ENCODE peak calls at places on chromosomes 16 and 17, in seven cellular contexts. V is GM23338, F is PC-9, M is heart left ventricle, X is tibial artery, Z is esophagus muscularis mucosa, H is uterus. U is an unnamed sample. For H3K4me1 and H3K36me3, the result is how much of the 10 kb centered on the place peaks cover.

GRCh38 chr17:45732926-45733505 is 51.1 kb upstream of the CRHR1 start:
- DNase-seq in F (no peak), V (no peak), H (no peak), M (no peak), Z (no peak), X (peak), U (no peak)

GRCh38 chr16:56866955-56867830 is 2.2 kb downstream of the SLC12A3 start:
- DNase-seq in Z (no peak), X (no peak), M (no peak), H (peak), V (peak), F (peak), U (peak)

GRCh38 chr16:3377917-3378316 is 22.2 kb downstream of the OR2C1 start:
- DNase-seq in V (no peak), Z (no peak), H (no peak), X (no peak), M (no peak), F (no peak), U (no peak)

GRCh38 chr17:5921919-5922318 is 148.3 kb upstream of the WSCD1 start:
- DNase-seq in F (no peak), Z (no peak), V (no peak), X (no peak), H (no peak), M (no peak), U (no peak)

GRCh38 chr16:10895053-10895946 is 18.3 kb downstream of the CIITA start:
- DNase-seq in M (no peak), V (peak), F (no peak), Z (no peak), X (no peak), H (no peak), U (peak)

GRCh38 chr17:55996826-55997225 is 156.4 kb upstream of the ANKFN1 start:
- DNase-seq in Z (no peak), M (no peak), H (no peak), V (no peak), X (no peak), F (no peak), U (no peak)

GRCh38 chr16:67149276-67150057 is 1.3 kb downstream of the B3GNT9 start:
- DNase-seq in F (no peak), Z (no peak), V (peak), M (no peak), X (no peak), H (no peak), U (no peak)

GRCh38 chr16:73064227-73064995 is 16.5 kb upstream of the ZFHX3 start:
- DNase-seq in H (no peak), Z (no peak), V (peak), M (peak), X (peak), F (no peak), U (no peak)

GRCh38 chr17:31754239-31754945 is 104.7 kb downstream of the COPRS start:
- DNase-seq in V (no peak), M (no peak), H (no peak), F (peak), X (no peak), Z (no peak), U (no peak)

GRCh38 chr17:46738544-46738943 is 79.9 kb downstream of the WNT3 start:
- DNase-seq in X (no peak), Z (no peak), H (no peak), M (no peak), F (peak), V (no peak), U (no peak)

GRCh38 chr16:81711609-81712329 is 67.3 kb upstream of the PLCG2 start:
- DNase-seq in M (no peak), X (no peak), V (peak), H (peak), F (peak), Z (no peak), U (no peak)

GRCh38 chr17:15157051-15157450 is 108.1 kb downstream of the PMP22 start:
- DNase-seq in M (no peak), X (no peak), V (no peak), F (no peak), H (no peak), Z (peak), U (no peak)

GRCh38 chr17:82358467-82359350 is at the start of gene TEX19:
- DNase-seq in Z (no peak), H (no peak), X (no peak), V (peak), M (no peak), F (no peak), U (no peak)

GRCh38 chr17:6599364-6599763 is 41.1 kb downstream of the KIAA0753 start:
- DNase-seq in M (no peak), Z (no peak), X (no peak), H (no peak), F (peak), V (no peak), U (no peak)

GRCh38 chr16:68367440-68367839 is 56.6 kb downstream of the PRMT7 start:
- DNase-seq in M (no peak), H (no peak), Z (no peak), F (no peak), V (no peak), X (no peak), U (no peak)

GRCh38 chr17:64216385-64217248 is 46.4 kb downstream of the TEX2 start:
- DNase-seq in H (peak), F (no peak), M (peak), Z (no peak), X (no peak), V (peak), U (peak)

GRCh38 chr17:18219016-18219415 is 6.4 kb upstream of the LLGL1 start:
- DNase-seq in V (no peak), X (no peak), M (no peak), Z (no peak), H (no peak), F (no peak), U (peak)

GRCh38 chr16:67236551-67237395 is 9.8 kb downstream of the TMEM208 start:
- DNase-seq in H (peak), X (no peak), Z (no peak), V (peak), F (no peak), M (peak), U (peak)

GRCh38 chr16:67150058-67150832 is 553 bp downstream of the B3GNT9 start:
- DNase-seq in H (no peak), M (peak), Z (no peak), V (peak), X (no peak), F (no peak), U (peak)

GRCh38 chr16:15856901-15857778 is at the start of gene MYH11:
- DNase-seq in Z (no peak), H (peak), F (no peak), X (peak), V (peak), M (no peak), U (peak)

GRCh38 chr17:55730380-55730779 is 7.7 kb upstream of the TMEM100 start:
- DNase-seq in Z (no peak), M (no peak), X (no peak), F (no peak), V (no peak), H (no peak), U (no peak)

GRCh38 chr16:52496051-52496876 is 50.7 kb downstream of the TOX3 start:
- DNase-seq in X (no peak), F (no peak), M (no peak), H (no peak), Z (no peak), V (no peak), U (no peak)

GRCh38 chr17:73170324-73170723 is 5.5 kb downstream of the SSTR2 start:
- DNase-seq in M (no peak), X (no peak), Z (no peak), V (no peak), F (no peak), H (no peak), U (no peak)

GRCh38 chr16:68707341-68708152 is 29.5 kb upstream of the CDH1 start:
- DNase-seq in V (peak), H (no peak), X (no peak), M (no peak), F (peak), Z (no peak), U (peak)

GRCh38 chr16:1293921-1294656 is 15.3 kb upstream of the UBE2I start:
- DNase-seq in H (no peak), F (peak), M (no peak), X (no peak), Z (no peak), V (no peak), U (no peak)

GRCh38 chr16:1296688-1297412 is 12.6 kb upstream of the UBE2I start:
- DNase-seq in F (peak), M (no peak), X (no peak), Z (no peak), H (no peak), V (no peak), U (no peak)

GRCh38 chr16:1298406-1298805 is 11.0 kb upstream of the UBE2I start:
- DNase-seq in F (no peak), H (no peak), V (no peak), Z (no peak), M (no peak), X (no peak), U (no peak)

GRCh38 chr16:1297413-1297773 is 12.0 kb upstream of the UBE2I start:
- DNase-seq in H (no peak), V (no peak), M (no peak), F (peak), Z (no peak), X (no peak), U (no peak)

GRCh38 chr16:1295465-1295864 is 14.0 kb upstream of the UBE2I start:
- DNase-seq in X (no peak), F (no peak), M (no peak), Z (no peak), V (peak), H (no peak), U (no peak)
- H3K4me1 ChIP-seq in X (under half), F (under half), M (under half), Z (under half), V (under half), H (under half), U (under half)

GRCh38 chr17:57569021-57569420 is 176.1 kb downstream of the CCDC182 start:
- DNase-seq in M (no peak), X (no peak), H (no peak), V (no peak), Z (no peak), F (no peak), U (no peak)

GRCh38 chr17:57570740-57571344 is 174.3 kb downstream of the CCDC182 start:
- DNase-seq in F (no peak), V (peak), X (no peak), M (no peak), Z (no peak), H (no peak), U (no peak)

GRCh38 chr17:57568340-57568739 is 176.8 kb downstream of the CCDC182 start:
- DNase-seq in V (no peak), X (no peak), H (no peak), Z (no peak), F (no peak), M (no peak), U (no peak)

GRCh38 chr17:57572062-57572461 is 173.0 kb downstream of the CCDC182 start:
- DNase-seq in F (no peak), M (no peak), X (no peak), H (no peak), V (no peak), Z (no peak), U (no peak)

GRCh38 chr17:57569860-57570259 is 175.2 kb downstream of the CCDC182 start:
- DNase-seq in F (no peak), M (no peak), H (no peak), Z (no peak), X (no peak), V (no peak), U (no peak)
- TF ChIP-seq CTCF in F (no peak), M (no peak), H (no peak), Z (no peak), X (no peak), V (no peak), U (no peak)

DNA sequence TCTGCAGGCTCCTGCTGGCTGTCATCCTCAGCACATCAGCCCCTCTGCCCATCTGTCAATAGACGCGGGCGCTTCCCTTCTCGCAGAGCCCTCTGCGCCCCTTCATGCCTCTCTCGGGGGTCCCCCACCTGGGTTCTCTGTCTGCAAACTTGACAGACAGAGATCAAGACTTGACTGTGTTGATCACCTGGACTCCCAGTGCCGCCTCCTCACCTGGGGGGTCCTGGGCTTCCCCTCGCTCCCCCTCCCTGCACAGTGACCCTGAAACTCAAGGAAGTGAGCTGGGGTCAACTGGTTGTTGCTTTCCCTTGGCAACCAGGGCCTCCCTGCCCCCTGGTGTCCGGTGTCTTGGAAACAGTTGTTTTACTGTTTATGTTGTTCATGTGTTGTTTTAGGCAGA is 31.9 kb downstream of the RNF213 start:
- DNase-seq in X (no peak), M (no peak), F (no peak), Z (no peak), V (no peak), H (no peak), U (no peak)
- H3K36me3 ChIP-seq in X (half or more), M (half or more), F (under half), Z (half or more), V (under half), H (under half), U (under half)

DNA sequence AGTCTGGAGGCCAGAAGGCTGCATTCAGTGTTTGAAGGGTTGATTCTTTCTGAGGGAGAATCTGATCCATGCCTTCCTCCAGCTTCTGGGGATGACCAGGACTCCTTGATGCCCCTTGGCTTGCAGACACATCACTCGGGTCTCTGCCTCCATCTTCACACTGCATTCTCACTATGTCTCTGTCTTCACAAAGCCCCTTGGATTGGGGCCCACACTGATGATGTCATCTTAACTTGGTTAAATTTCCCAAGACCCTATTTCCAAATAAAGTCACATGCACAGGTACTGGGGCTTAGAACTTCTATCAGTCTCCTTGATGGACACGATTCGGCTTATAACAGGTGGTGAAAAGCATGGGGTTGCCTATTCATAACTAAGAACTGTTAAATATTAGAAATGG is 112.1 kb upstream of the MYOCD start:
- DNase-seq in F (no peak), V (no peak), H (peak), M (no peak), X (no peak), Z (no peak), U (no peak)
- H3K4me1 ChIP-seq in F (under half), V (under half), H (under half), M (under half), X (half or more), Z (under half), U (under half)

GRCh38 chr16:25395528-25395927 is 137.9 kb upstream of the ZKSCAN2 start:
- DNase-seq in F (no peak), X (no peak), M (no peak), V (peak), Z (no peak), H (no peak), U (no peak)
- TF ChIP-seq CTCF in F (no peak), X (no peak), M (no peak), V (peak), Z (no peak), H (no peak), U (no peak)

DNA sequence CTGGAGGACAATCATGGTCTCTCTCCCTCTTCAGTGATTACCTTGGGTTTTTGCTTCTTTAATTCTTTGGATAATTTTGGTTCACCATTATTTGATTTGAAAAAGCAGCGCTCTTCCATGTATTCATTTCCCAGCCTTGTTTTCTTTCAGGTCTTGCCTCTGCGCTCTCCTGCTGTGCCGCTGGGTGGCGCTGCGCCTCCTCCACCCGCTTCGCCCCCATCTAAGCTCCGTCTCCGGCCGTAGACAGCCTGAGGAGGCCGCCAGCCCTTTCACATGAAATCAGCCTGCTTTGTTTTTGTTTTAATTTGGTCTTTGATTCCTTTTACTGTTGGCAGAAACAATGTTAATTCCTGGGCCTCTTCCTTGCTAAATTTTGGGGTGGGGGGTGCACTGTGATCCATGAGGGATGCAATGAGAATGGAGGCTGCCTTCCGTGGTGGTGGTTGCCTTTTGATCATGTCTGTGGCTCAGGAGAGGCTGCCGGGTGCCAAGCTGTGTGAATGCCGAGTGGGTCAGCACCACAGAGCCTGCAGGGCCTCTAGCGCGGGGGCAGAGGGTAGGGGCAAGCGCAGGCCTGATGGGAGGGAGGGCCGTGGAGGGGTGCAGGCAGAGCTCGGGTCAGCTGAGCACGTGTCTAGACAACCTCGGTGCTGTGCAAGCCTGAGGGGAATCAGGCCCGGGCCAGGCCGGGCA is 64.1 kb downstream of the PLD6 start:
- DNase-seq in F (no peak), H (no peak), M (no peak), X (no peak), Z (no peak), V (peak), U (peak)
- H3K36me3 ChIP-seq in F (half or more), H (under half), M (under half), X (half or more), Z (half or more), V (under half), U (under half)

DNA sequence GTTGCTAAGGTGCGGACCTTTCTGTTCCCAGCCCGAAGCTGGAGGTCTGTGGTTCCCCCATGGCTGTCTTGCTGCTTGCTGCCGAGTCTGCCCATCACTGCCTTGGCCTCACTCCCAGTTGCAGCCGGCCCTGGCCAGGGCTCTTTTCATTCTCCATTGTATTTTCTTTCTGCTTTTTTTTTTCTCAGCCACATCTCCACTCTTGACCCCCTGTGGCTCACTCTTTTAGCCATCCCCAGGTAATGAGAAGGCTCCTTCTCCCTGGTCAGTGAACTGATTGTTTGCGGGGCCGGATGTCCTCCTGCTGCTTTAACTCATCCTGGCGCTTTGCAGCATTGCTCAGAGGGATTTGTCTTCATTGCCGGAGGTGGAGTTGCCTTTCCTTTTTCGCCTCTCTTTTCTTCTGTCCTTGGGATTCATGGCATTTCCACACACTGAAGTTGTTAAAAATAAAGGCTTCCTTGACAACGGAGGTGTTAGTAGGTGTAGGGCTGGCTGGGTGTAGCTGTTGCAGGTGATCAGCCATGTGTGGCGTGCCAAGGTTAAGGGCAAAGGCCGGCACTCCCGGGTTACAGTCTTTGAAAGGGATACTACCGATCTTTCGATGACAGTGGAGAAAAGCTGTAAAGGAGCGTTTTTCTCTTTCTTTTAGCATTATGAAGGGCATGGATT is 34.1 kb downstream of the MAP2K6 start:
- DNase-seq in X (no peak), V (peak), F (no peak), H (no peak), Z (no peak), M (no peak), U (peak)
- H3K4me1 ChIP-seq in X (under half), V (half or more), F (under half), H (under half), Z (under half), M (under half), U (under half)

DNA sequence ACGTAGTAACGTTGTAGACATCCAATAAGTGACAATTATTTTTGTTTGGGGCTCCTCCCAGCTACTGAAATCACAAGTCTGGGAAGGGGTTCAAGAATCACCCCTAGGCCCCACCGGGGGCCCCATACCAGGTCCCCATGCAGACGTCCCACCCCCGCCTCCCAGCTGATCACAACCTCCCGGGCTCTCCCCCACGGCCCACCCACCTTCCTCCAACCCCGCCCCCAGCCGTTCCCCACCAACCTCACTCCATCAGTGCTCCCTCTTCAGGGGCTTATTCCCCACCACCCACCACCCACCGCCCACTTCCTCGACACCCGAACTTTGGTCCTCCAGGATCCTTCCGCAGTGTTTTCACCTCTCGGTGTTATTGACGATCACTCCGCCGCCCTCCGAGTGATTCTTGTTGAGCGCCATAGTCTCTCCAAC is 240 bp downstream of the WBP2 start:
- DNase-seq in V (no peak), M (no peak), Z (no peak), X (no peak), H (no peak), F (no peak), U (no peak)
- TF ChIP-seq CTCF in V (no peak), M (no peak), Z (no peak), X (no peak), H (no peak), F (no peak), U (no peak)

DNA sequence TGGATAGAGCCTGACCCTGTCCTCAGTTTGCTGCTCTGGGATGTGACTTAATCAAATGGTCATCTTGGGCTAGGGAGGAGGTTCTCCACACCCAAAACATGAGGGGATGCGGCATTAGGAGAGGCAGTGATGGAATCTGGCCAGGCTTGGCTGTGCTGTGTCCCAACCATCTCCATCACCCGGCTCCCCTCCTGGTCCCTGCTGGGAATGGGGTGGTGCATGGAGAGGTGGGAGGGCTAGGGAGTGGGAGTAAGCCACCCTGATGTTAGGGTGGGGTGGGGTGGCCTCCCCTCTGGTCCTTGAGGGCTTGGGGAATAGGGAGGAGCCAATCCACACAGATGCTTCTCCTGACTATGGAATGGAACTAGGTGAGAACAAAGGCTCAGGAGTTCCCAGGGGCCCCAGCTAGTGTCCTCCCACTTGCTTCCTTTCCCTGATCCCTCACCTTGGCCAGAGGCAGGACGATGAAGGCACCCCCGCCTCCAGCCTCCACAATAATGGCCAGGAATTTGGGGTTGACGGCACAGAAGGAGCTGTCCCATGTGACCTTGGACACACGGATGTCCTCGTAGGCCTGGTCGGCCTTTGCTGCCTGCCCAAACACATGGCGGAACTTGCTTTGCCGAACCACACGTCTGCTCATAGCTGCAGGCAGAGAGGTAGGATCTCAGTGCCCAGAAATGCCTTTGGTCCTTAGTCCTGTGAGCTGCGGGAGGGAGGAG is 1.8 kb downstream of the CORO6 start:
- DNase-seq in X (peak), M (no peak), H (no peak), V (no peak), F (no peak), Z (no peak), U (no peak)
- H3K36me3 ChIP-seq in X (under half), M (under half), H (under half), V (under half), F (under half), Z (under half), U (under half)